ENCODE peak calls at places on chromosome 6, in four cellular contexts. R is NCI-H524; V is CD8-positive, alpha-beta T cell; L is germinal center. O is an unnamed sample.

GRCh38 chr6:166584046-166584679 is 2.3 kb downstream of the RAMACL start:
- DNase-seq in R (no peak), V (no peak), L (no peak), O (no peak)

GRCh38 chr6:29653452-29654038 is 3.3 kb upstream of the MOG start:
- DNase-seq in R (peak), V (no peak), L (peak), O (peak)

GRCh38 chr6:1250489-1251197 is 61.3 kb upstream of the FOXQ1 start:
- DNase-seq in R (no peak), V (no peak), L (no peak), O (no peak)

GRCh38 chr6:46894429-46894828 is 27.3 kb downstream of the ADGRF5 start:
- DNase-seq in R (no peak), V (no peak), L (no peak), O (no peak)

GRCh38 chr6:8279094-8279805 is 156.1 kb downstream of the SLC35B3 start:
- DNase-seq in R (no peak), V (no peak), L (no peak), O (no peak)

GRCh38 chr6:24910850-24911712 is 24.7 kb downstream of the RIPOR2 start:
- DNase-seq in R (peak), V (no peak), L (peak), O (peak)

GRCh38 chr6:150211700-150212615 is 69.1 kb downstream of the PPP1R14C start:
- DNase-seq in R (peak), V (no peak), L (no peak), O (no peak)

GRCh38 chr6:148514091-148514850 is 171.6 kb downstream of the SASH1 start:
- DNase-seq in R (no peak), V (no peak), L (no peak), O (no peak)

GRCh38 chr6:10412948-10413849 is 1.7 kb downstream of the TFAP2A start:
- DNase-seq in R (no peak), V (no peak), L (no peak), O (peak)

GRCh38 chr6:135464634-135465033 is 32.9 kb downstream of the AHI1 start:
- DNase-seq in R (no peak), V (no peak), L (no peak), O (peak)

GRCh38 chr6:106976270-106976669 is 1.7 kb upstream of the CD24 start:
- DNase-seq in R (no peak), V (no peak), L (no peak), O (no peak)

GRCh38 chr6:158819977-158820632 is 937 bp upstream of the EZR start:
- DNase-seq in R (no peak), V (no peak), L (no peak), O (no peak)

GRCh38 chr6:14441371-14441781 is 323.8 kb downstream of the CD83 start:
- DNase-seq in R (peak), V (no peak), L (no peak), O (no peak)

GRCh38 chr6:146895772-146896061 is 296.9 kb downstream of the ADGB start:
- DNase-seq in R (no peak), V (no peak), L (no peak), O (no peak)

GRCh38 chr6:138161434-138162103 is at the start of gene ARFGEF3:
- DNase-seq in R (peak), V (no peak), L (peak), O (peak)

GRCh38 chr6:7910654-7911344 is at the start of gene TXNDC5:
- DNase-seq in R (peak), V (peak), L (peak), O (peak)

GRCh38 chr6:142444800-142445405 is 143.1 kb downstream of the ADGRG6 start:
- DNase-seq in R (no peak), V (no peak), L (no peak), O (no peak)

GRCh38 chr6:31969712-31970603 is 2.0 kb downstream of the DXO start:
- DNase-seq in R (no peak), V (no peak), L (no peak), O (no peak)

GRCh38 chr6:161694995-161695394 is 421.1 kb upstream of the AGPAT4 start:
- DNase-seq in R (no peak), V (no peak), L (no peak), O (peak)

GRCh38 chr6:11139051-11139960 is 27.8 kb upstream of the ERVFRD-1 start:
- DNase-seq in R (no peak), V (no peak), L (no peak), O (peak)

GRCh38 chr6:14123331-14124105 is 5.9 kb downstream of the CD83 start:
- DNase-seq in R (no peak), V (no peak), L (peak), O (no peak)

GRCh38 chr6:100103194-100103593 is 109.2 kb upstream of the MCHR2 start:
- DNase-seq in R (no peak), V (no peak), L (no peak), O (no peak)

GRCh38 chr6:149464411-149464810 is 20.4 kb downstream of the ZC3H12D start:
- DNase-seq in R (no peak), V (no peak), L (no peak), O (peak)

GRCh38 chr6:116450769-116451740 is 10.1 kb upstream of the CALHM6 start:
- DNase-seq in R (no peak), V (no peak), L (peak), O (peak)

GRCh38 chr6:130967502-130968469 is 95.3 kb downstream of the EPB41L2 start:
- DNase-seq in R (no peak), V (no peak), L (no peak), O (no peak)

GRCh38 chr6:139540276-139540675 is 165.8 kb upstream of the CITED2 start:
- DNase-seq in R (no peak), V (peak), L (no peak), O (peak)

GRCh38 chr6:12391472-12391871 is 101.3 kb downstream of the EDN1 start:
- DNase-seq in R (no peak), V (no peak), L (no peak), O (no peak)

GRCh38 chr6:38404355-38404754 is 235.4 kb downstream of the BTBD9 start:
- DNase-seq in R (no peak), V (no peak), L (no peak), O (peak)

GRCh38 chr6:164130151-164130550 is 715.6 kb downstream of the QKI start:
- DNase-seq in R (peak), V (no peak), L (no peak), O (no peak)

GRCh38 chr6:3381233-3382065 is 75.4 kb downstream of the SLC22A23 start:
- DNase-seq in R (peak), V (no peak), L (no peak), O (no peak)

GRCh38 chr6:336159-337114 is 44.1 kb downstream of the DUSP22 start:
- DNase-seq in R (no peak), V (no peak), L (no peak), O (peak)

GRCh38 chr6:169792306-169793015 is 41.0 kb downstream of the ERMARD start:
- DNase-seq in R (no peak), V (no peak), L (no peak), O (no peak)

GRCh38 chr6:11213305-11214106 is 19.0 kb downstream of the NEDD9 start:
- DNase-seq in R (no peak), V (no peak), L (no peak), O (no peak)

GRCh38 chr6:42532038-42532669 is 31.7 kb upstream of the UBR2 start:
- DNase-seq in R (peak), V (no peak), L (peak), O (peak)

GRCh38 chr6:15358579-15359327 is 112.9 kb downstream of the JARID2 start:
- DNase-seq in R (no peak), V (no peak), L (no peak), O (peak)

GRCh38 chr6:138844203-138844602 is 48.3 kb downstream of the ECT2L start:
- DNase-seq in R (peak), V (no peak), L (no peak), O (no peak)

GRCh38 chr6:79377830-79378460 is 143.5 kb upstream of the HMGN3 start:
- DNase-seq in R (no peak), V (no peak), L (no peak), O (peak)

GRCh38 chr6:136826216-136826615 is 3.8 kb downstream of the PEX7 start:
- DNase-seq in R (no peak), V (no peak), L (no peak), O (no peak)

O was measured in GM12865.